ENCODE peak calls at places on chromosomes 3 and 15, in four cellular contexts. One of them, this sample, is unnamed.

GRCh38 chr3:52774901-52775864 is 2.2 kb upstream of the ITIH1 start:
- DNase-seq in stimulated activated naive CD8-positive, alpha-beta T cell treated with anti-CD3 and anti-CD28 coated beads, Interleukin-15, amount 100 ng/mL, for 72 hours: no peak
- DNase-seq in AG08396: peak
- DNase-seq in GOT3: no peak
- DNase-seq in this sample: no peak

GRCh38 chr15:45107941-45108630 is 5.9 kb downstream of the DUOX2 start:
- DNase-seq in GOT3: no peak
- DNase-seq in AG08396: no peak
- DNase-seq in stimulated activated naive CD8-positive, alpha-beta T cell treated with anti-CD3 and anti-CD28 coated beads, Interleukin-15, amount 100 ng/mL, for 72 hours: no peak
- DNase-seq in this sample: no peak

GRCh38 chr3:170355738-170356595 is 1.5 kb upstream of the SKIL start:
- DNase-seq in stimulated activated naive CD8-positive, alpha-beta T cell treated with anti-CD3 and anti-CD28 coated beads, Interleukin-15, amount 100 ng/mL, for 72 hours: no peak
- DNase-seq in GOT3: no peak
- DNase-seq in AG08396: no peak
- DNase-seq in this sample: peak

GRCh38 chr3:172087198-172087597 is 47.8 kb downstream of the FNDC3B start:
- DNase-seq in stimulated activated naive CD8-positive, alpha-beta T cell treated with anti-CD3 and anti-CD28 coated beads, Interleukin-15, amount 100 ng/mL, for 72 hours: no peak
- DNase-seq in AG08396: no peak
- DNase-seq in GOT3: no peak
- DNase-seq in this sample: no peak

GRCh38 chr15:33402640-33403039 is 91.9 kb downstream of the RYR3 start:
- DNase-seq in GOT3: no peak
- DNase-seq in AG08396: no peak
- DNase-seq in stimulated activated naive CD8-positive, alpha-beta T cell treated with anti-CD3 and anti-CD28 coated beads, Interleukin-15, amount 100 ng/mL, for 72 hours: no peak
- DNase-seq in this sample: no peak

GRCh38 chr3:72442755-72443154 is 405.5 kb downstream of the SHQ1 start:
- DNase-seq in AG08396: no peak
- DNase-seq in stimulated activated naive CD8-positive, alpha-beta T cell treated with anti-CD3 and anti-CD28 coated beads, Interleukin-15, amount 100 ng/mL, for 72 hours: no peak
- DNase-seq in GOT3: no peak
- DNase-seq in this sample: no peak

GRCh38 chr3:87503901-87504498 is 227.6 kb upstream of the POU1F1 start:
- DNase-seq in GOT3: no peak
- DNase-seq in stimulated activated naive CD8-positive, alpha-beta T cell treated with anti-CD3 and anti-CD28 coated beads, Interleukin-15, amount 100 ng/mL, for 72 hours: no peak
- DNase-seq in AG08396: peak
- DNase-seq in this sample: peak

GRCh38 chr15:57460208-57460816 is 84.0 kb downstream of the CGNL1 start:
- DNase-seq in AG08396: no peak
- DNase-seq in GOT3: no peak
- DNase-seq in stimulated activated naive CD8-positive, alpha-beta T cell treated with anti-CD3 and anti-CD28 coated beads, Interleukin-15, amount 100 ng/mL, for 72 hours: no peak
- DNase-seq in this sample: no peak

GRCh38 chr3:45688194-45688881 is 858 bp upstream of the SACM1L start:
- DNase-seq in AG08396: peak
- DNase-seq in GOT3: no peak
- DNase-seq in stimulated activated naive CD8-positive, alpha-beta T cell treated with anti-CD3 and anti-CD28 coated beads, Interleukin-15, amount 100 ng/mL, for 72 hours: peak
- DNase-seq in this sample: no peak

GRCh38 chr15:72117448-72117697 is 577 bp downstream of the MYO9A start:
- DNase-seq in AG08396: peak
- DNase-seq in GOT3: peak
- DNase-seq in stimulated activated naive CD8-positive, alpha-beta T cell treated with anti-CD3 and anti-CD28 coated beads, Interleukin-15, amount 100 ng/mL, for 72 hours: peak
- DNase-seq in this sample: peak

GRCh38 chr3:126057936-126058335 is 26.0 kb downstream of the SLC41A3 start:
- DNase-seq in AG08396: no peak
- DNase-seq in stimulated activated naive CD8-positive, alpha-beta T cell treated with anti-CD3 and anti-CD28 coated beads, Interleukin-15, amount 100 ng/mL, for 72 hours: no peak
- DNase-seq in GOT3: no peak
- DNase-seq in this sample: no peak

GRCh38 chr3:188431553-188431952 is 277.6 kb downstream of the LPP start:
- DNase-seq in GOT3: no peak
- DNase-seq in AG08396: peak
- DNase-seq in stimulated activated naive CD8-positive, alpha-beta T cell treated with anti-CD3 and anti-CD28 coated beads, Interleukin-15, amount 100 ng/mL, for 72 hours: no peak
- DNase-seq in this sample: peak

GRCh38 chr3:108477511-108478147 is 32.8 kb downstream of the MYH15 start:
- DNase-seq in stimulated activated naive CD8-positive, alpha-beta T cell treated with anti-CD3 and anti-CD28 coated beads, Interleukin-15, amount 100 ng/mL, for 72 hours: peak
- DNase-seq in GOT3: no peak
- DNase-seq in AG08396: peak
- DNase-seq in this sample: peak

GRCh38 chr3:42745776-42746454 is 27.1 kb downstream of the CCDC13 start:
- DNase-seq in stimulated activated naive CD8-positive, alpha-beta T cell treated with anti-CD3 and anti-CD28 coated beads, Interleukin-15, amount 100 ng/mL, for 72 hours: no peak
- DNase-seq in GOT3: no peak
- DNase-seq in AG08396: no peak
- DNase-seq in this sample: no peak

GRCh38 chr3:43872301-43872700 is 181.6 kb downstream of the ABHD5 start:
- DNase-seq in stimulated activated naive CD8-positive, alpha-beta T cell treated with anti-CD3 and anti-CD28 coated beads, Interleukin-15, amount 100 ng/mL, for 72 hours: no peak
- DNase-seq in GOT3: peak
- DNase-seq in AG08396: peak
- DNase-seq in this sample: peak

GRCh38 chr3:126509565-126510322 is 7.8 kb downstream of the UROC1 start:
- DNase-seq in GOT3: no peak
- DNase-seq in stimulated activated naive CD8-positive, alpha-beta T cell treated with anti-CD3 and anti-CD28 coated beads, Interleukin-15, amount 100 ng/mL, for 72 hours: no peak
- DNase-seq in AG08396: no peak
- DNase-seq in this sample: no peak

GRCh38 chr3:39870706-39871105 is 61.3 kb downstream of the MYRIP start:
- DNase-seq in GOT3: no peak
- DNase-seq in AG08396: no peak
- DNase-seq in stimulated activated naive CD8-positive, alpha-beta T cell treated with anti-CD3 and anti-CD28 coated beads, Interleukin-15, amount 100 ng/mL, for 72 hours: no peak
- DNase-seq in this sample: no peak

GRCh38 chr3:50415813-50416212 is 56.5 kb upstream of the TMEM115 start:
- DNase-seq in stimulated activated naive CD8-positive, alpha-beta T cell treated with anti-CD3 and anti-CD28 coated beads, Interleukin-15, amount 100 ng/mL, for 72 hours: no peak
- DNase-seq in GOT3: no peak
- DNase-seq in AG08396: no peak
- DNase-seq in this sample: no peak

GRCh38 chr3:71241981-71242552 is 341.5 kb downstream of the FOXP1 start:
- DNase-seq in AG08396: no peak
- DNase-seq in GOT3: no peak
- DNase-seq in stimulated activated naive CD8-positive, alpha-beta T cell treated with anti-CD3 and anti-CD28 coated beads, Interleukin-15, amount 100 ng/mL, for 72 hours: no peak
- DNase-seq in this sample: no peak